ENCODE peak calls at places on chromosomes 3 and 15, in ten cellular contexts. M is nephron progenitor cell, Y is glutamatergic neuron, Q is coronary artery, R is mammary epithelial cell, T is D721Med, I is neural progenitor cell, O is left ventricle myocardium inferior, K is MM.1S, A is psoas muscle. F is an unnamed sample.

GRCh38 chr15:48577495-48577894 is 68.0 kb downstream of the FBN1 start:
- DNase-seq in T (no peak), K (peak), A (no peak), I (no peak), Q (no peak), Y (no peak), M (no peak), R (peak), O (no peak), F (no peak)

GRCh38 chr3:67940200-67940952 is 286.0 kb upstream of the SUCLG2 start:
- DNase-seq in I (no peak), Y (no peak), M (no peak), O (no peak), K (no peak), Q (no peak), T (no peak), R (no peak), A (no peak), F (no peak)

GRCh38 chr3:81910244-81910852 is 148.9 kb upstream of the GBE1 start:
- DNase-seq in R (peak), I (peak), O (no peak), A (no peak), M (peak), T (no peak), Y (no peak), Q (no peak), K (peak), F (no peak)

GRCh38 chr3:177177670-177178295 is 19.5 kb downstream of the TBL1XR1 start:
- DNase-seq in T (no peak), A (no peak), Y (no peak), O (no peak), I (no peak), M (no peak), R (peak), Q (no peak), K (no peak), F (no peak)

GRCh38 chr3:126567696-126568438 is 9.1 kb upstream of the C3orf22 start:
- DNase-seq in Q (no peak), T (no peak), I (peak), A (no peak), Y (peak), O (no peak), K (no peak), R (no peak), M (no peak), F (no peak)

GRCh38 chr3:15064299-15064834 is 748 bp downstream of the MRPS25 start:
- DNase-seq in Y (peak), A (no peak), O (no peak), M (peak), K (peak), T (peak), Q (peak), R (peak), I (peak), F (no peak)

GRCh38 chr3:139427283-139428060 is 38.0 kb upstream of the COPB2 start:
- DNase-seq in I (peak), R (peak), Q (no peak), A (no peak), M (peak), K (peak), O (no peak), T (no peak), Y (no peak), F (peak)

GRCh38 chr15:81475471-81475870 is 101.5 kb upstream of the TMC3 start:
- DNase-seq in I (no peak), Y (no peak), O (no peak), R (no peak), A (no peak), M (no peak), T (no peak), K (no peak), Q (no peak), F (no peak)

GRCh38 chr15:73959012-73959581 is 32.8 kb downstream of the LOXL1 start:
- DNase-seq in K (peak), T (no peak), A (no peak), Q (peak), I (no peak), M (no peak), O (no peak), R (peak), Y (no peak), F (no peak)

GRCh38 chr15:60364306-60364924 is 33.4 kb downstream of the ANXA2 start:
- DNase-seq in A (no peak), Q (no peak), Y (no peak), I (no peak), O (no peak), R (no peak), K (no peak), T (no peak), M (no peak), F (no peak)
- TF ChIP-seq CTCF in A (no peak), Q (no peak), Y (no peak), I (no peak), O (no peak), R (no peak), K (no peak), T (peak), M (no peak), F (no peak)

DNA sequence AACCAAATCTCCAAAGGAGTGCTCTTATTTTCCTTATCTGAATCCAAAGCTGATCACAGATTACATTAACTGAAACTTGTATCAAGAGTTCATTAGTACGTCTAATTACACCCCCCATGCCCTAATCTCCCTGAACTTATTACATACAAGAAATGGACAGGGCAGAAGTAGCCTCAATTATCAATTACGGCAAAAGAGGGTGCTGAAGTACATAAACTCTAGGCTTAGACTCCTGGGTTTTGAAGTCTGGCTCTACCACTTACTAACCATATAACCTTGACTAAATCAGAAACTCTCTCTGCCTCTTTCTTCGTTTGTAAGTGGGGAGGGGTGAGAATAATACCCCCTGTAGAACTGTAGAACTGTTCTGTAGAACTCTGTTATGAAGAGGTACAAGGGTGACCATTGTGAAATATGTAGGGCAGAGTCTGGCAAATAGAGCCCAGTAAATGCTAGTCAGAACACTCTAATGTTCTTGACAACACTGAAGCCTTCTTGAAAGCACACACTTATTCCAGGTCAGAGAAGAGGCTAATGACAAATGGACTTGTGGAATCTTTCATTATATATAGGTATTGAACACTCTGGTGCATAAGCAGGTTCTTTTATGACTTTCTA is 19.6 kb upstream of the OR5K4 start:
- DNase-seq in O (no peak), Q (no peak), K (no peak), I (no peak), T (no peak), M (no peak), R (peak), A (no peak), Y (no peak), F (no peak)
- TF ChIP-seq CTCF in O (no peak), Q (no peak), K (no peak), I (no peak), T (no peak), M (no peak), R (no peak), A (no peak), Y (no peak), F (peak)

GRCh38 chr3:60765788-60766187 is 485.5 kb downstream of the FHIT start:
- DNase-seq in O (no peak), K (no peak), R (no peak), Y (no peak), M (no peak), T (no peak), Q (no peak), A (no peak), I (no peak), F (no peak)
- TF ChIP-seq CTCF in O (no peak), K (no peak), R (no peak), Y (no peak), M (no peak), T (no peak), Q (no peak), A (no peak), I (no peak), F (no peak)

GRCh38 chr3:57076422-57076951 is 16.0 kb downstream of the SPATA12 start:
- DNase-seq in M (no peak), K (no peak), I (no peak), T (no peak), R (no peak), A (no peak), Y (no peak), O (no peak), Q (no peak), F (no peak)

GRCh38 chr3:57080171-57080570 is 19.7 kb downstream of the SPATA12 start:
- DNase-seq in R (no peak), M (no peak), Y (no peak), K (no peak), O (no peak), I (no peak), A (no peak), Q (no peak), T (no peak), F (no peak)

GRCh38 chr3:57079221-57079831 is 18.9 kb downstream of the SPATA12 start:
- DNase-seq in T (peak), O (peak), R (peak), A (peak), Q (no peak), M (peak), Y (peak), K (no peak), I (peak), F (no peak)

GRCh38 chr3:57077630-57078365 is 17.3 kb downstream of the SPATA12 start:
- DNase-seq in I (no peak), T (no peak), K (no peak), R (no peak), Y (no peak), O (no peak), M (no peak), A (no peak), Q (no peak), F (no peak)

GRCh38 chr3:57078366-57079220 is 18.1 kb downstream of the SPATA12 start:
- DNase-seq in Q (no peak), R (peak), O (peak), M (peak), T (peak), Y (peak), K (no peak), A (peak), I (peak), F (no peak)
- TF ChIP-seq CTCF in Q (no peak), R (peak), O (peak), M (no peak), T (no peak), Y (no peak), K (no peak), A (no peak), I (peak), F (peak)

GRCh38 chr15:66684136-66684681 is 17.8 kb upstream of the SMAD6 start:
- DNase-seq in A (no peak), R (peak), K (no peak), T (no peak), M (no peak), Q (no peak), I (no peak), O (no peak), Y (no peak), F (no peak)

GRCh38 chr15:66682865-66683264 is 19.2 kb upstream of the SMAD6 start:
- DNase-seq in A (no peak), Q (no peak), K (no peak), R (peak), M (no peak), Y (no peak), I (no peak), O (no peak), T (no peak), F (no peak)

GRCh38 chr15:66681395-66681794 is 20.6 kb upstream of the SMAD6 start:
- DNase-seq in Y (no peak), O (no peak), R (no peak), I (no peak), T (no peak), M (no peak), Q (no peak), A (no peak), K (no peak), F (no peak)

GRCh38 chr15:66682246-66682645 is 19.8 kb upstream of the SMAD6 start:
- DNase-seq in T (no peak), Y (no peak), I (no peak), M (no peak), Q (no peak), K (no peak), R (no peak), A (no peak), O (no peak), F (no peak)

GRCh38 chr15:66685638-66686150 is 16.3 kb upstream of the SMAD6 start:
- DNase-seq in Y (no peak), T (no peak), M (no peak), R (no peak), A (no peak), K (no peak), I (no peak), Q (no peak), O (no peak), F (no peak)
- TF ChIP-seq CTCF in Y (peak), T (peak), M (no peak), R (peak), A (no peak), K (peak), I (peak), Q (no peak), O (peak), F (peak)

GRCh38 chr15:91873133-91873526 is 19.6 kb downstream of the SLCO3A1 start:
- DNase-seq in T (no peak), R (no peak), O (no peak), Q (no peak), I (no peak), K (no peak), Y (no peak), A (no peak), M (no peak), F (no peak)

GRCh38 chr15:91871797-91872196 is 18.3 kb downstream of the SLCO3A1 start:
- DNase-seq in Q (no peak), K (no peak), M (no peak), A (no peak), T (no peak), R (no peak), I (no peak), O (no peak), Y (no peak), F (no peak)

GRCh38 chr15:91874992-91875651 is 21.6 kb downstream of the SLCO3A1 start:
- DNase-seq in Q (no peak), T (no peak), Y (no peak), M (peak), R (no peak), O (no peak), A (no peak), K (no peak), I (no peak), F (no peak)

GRCh38 chr15:91871138-91871537 is 17.6 kb downstream of the SLCO3A1 start:
- DNase-seq in Q (peak), A (no peak), T (no peak), I (no peak), M (no peak), K (no peak), O (no peak), Y (no peak), R (no peak), F (no peak)

DNA sequence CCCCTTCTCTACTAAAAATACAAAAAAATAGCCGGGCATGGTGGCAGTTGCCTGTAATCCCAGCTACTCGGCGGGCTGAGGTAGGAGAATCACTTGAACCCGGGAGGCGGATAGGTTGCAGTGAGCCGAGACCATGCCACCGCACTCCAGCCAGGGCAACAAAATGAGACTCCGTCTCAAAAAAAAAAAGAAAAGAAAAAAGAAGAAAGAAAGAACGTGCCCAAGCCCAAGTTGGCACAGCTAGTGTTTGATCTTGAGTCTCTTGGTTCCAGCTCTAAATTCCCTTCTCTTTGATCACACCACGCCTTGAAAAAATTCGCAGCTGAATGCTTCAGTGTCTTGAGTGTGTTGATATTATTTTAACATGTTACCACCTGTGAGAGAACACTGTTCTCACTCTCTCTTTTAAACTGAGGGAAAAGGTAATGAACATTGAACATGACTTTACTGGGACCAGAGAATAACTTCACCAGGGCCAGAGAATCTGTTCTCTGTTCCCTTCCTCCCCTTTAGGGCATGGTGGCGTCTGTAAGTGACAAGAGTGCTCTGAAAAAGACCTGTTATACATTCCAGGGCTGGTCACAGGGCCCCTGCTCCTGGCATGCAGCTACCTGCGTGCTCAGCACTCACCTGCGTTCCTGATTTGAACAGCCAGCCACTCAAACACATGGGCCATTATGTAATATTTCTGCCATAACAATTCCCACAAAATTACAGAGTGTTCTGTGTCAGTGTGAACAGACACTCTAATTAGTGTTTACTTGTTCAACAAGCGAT is 19.0 kb downstream of the SLCO3A1 start:
- DNase-seq in R (peak), O (no peak), Y (no peak), T (no peak), A (no peak), M (no peak), Q (no peak), I (no peak), K (no peak), F (no peak)
- TF ChIP-seq CTCF in R (no peak), O (no peak), Y (no peak), T (no peak), A (no peak), M (no peak), Q (no peak), I (no peak), K (no peak), F (no peak)

GRCh38 chr3:25468866-25469319 is 40.8 kb downstream of the RARB start:
- DNase-seq in I (peak), R (no peak), A (peak), K (no peak), T (no peak), Y (peak), O (peak), Q (peak), M (peak), F (peak)
- TF ChIP-seq CTCF in I (peak), R (peak), A (peak), K (no peak), T (no peak), Y (no peak), O (peak), Q (no peak), M (no peak), F (peak)